ENCODE peak calls at places on chromosome X, in six cellular contexts. One of them, this sample, is unnamed.

GRCh38 chrX:44785652-44786051 is 58.2 kb upstream of the DUSP21 start:
- DNase-seq in AG10803: peak
- DNase-seq in AG09309: peak
- DNase-seq in nephron progenitor cell: no peak
- DNase-seq in neuronal stem cell: no peak
- DNase-seq in stimulated activated CD8-positive, alpha-beta memory T cell treated with anti-CD3 and anti-CD28 coated beads, Interleukin-15, amount 100 ng/mL, for 24 hours: no peak
- DNase-seq in this sample: peak

GRCh38 chrX:137878401-137878800 is 312.5 kb downstream of the ZIC3 start:
- DNase-seq in AG10803: no peak
- DNase-seq in AG09309: no peak
- DNase-seq in nephron progenitor cell: no peak
- DNase-seq in neuronal stem cell: no peak
- DNase-seq in stimulated activated CD8-positive, alpha-beta memory T cell treated with anti-CD3 and anti-CD28 coated beads, Interleukin-15, amount 100 ng/mL, for 24 hours: no peak
- DNase-seq in this sample: no peak

GRCh38 chrX:152632445-152633097 is 5.1 kb upstream of the GABRQ start:
- DNase-seq in AG10803: peak
- DNase-seq in AG09309: peak
- DNase-seq in nephron progenitor cell: peak
- DNase-seq in neuronal stem cell: peak
- DNase-seq in stimulated activated CD8-positive, alpha-beta memory T cell treated with anti-CD3 and anti-CD28 coated beads, Interleukin-15, amount 100 ng/mL, for 24 hours: no peak
- DNase-seq in this sample: peak

GRCh38 chrX:52574416-52575275 is 57.8 kb upstream of the XAGE1B start:
- DNase-seq in AG10803: peak
- DNase-seq in AG09309: peak
- DNase-seq in nephron progenitor cell: peak
- DNase-seq in neuronal stem cell: peak
- DNase-seq in stimulated activated CD8-positive, alpha-beta memory T cell treated with anti-CD3 and anti-CD28 coated beads, Interleukin-15, amount 100 ng/mL, for 24 hours: no peak
- DNase-seq in this sample: peak

GRCh38 chrX:154380153-154380552 is 1.1 kb downstream of the EMD start:
- DNase-seq in AG10803: no peak
- DNase-seq in AG09309: no peak
- DNase-seq in nephron progenitor cell: no peak
- DNase-seq in neuronal stem cell: no peak
- DNase-seq in stimulated activated CD8-positive, alpha-beta memory T cell treated with anti-CD3 and anti-CD28 coated beads, Interleukin-15, amount 100 ng/mL, for 24 hours: no peak
- DNase-seq in this sample: no peak

GRCh38 chrX:1389181-1389992 is 2.5 kb downstream of the SLC25A6 start:
- DNase-seq in AG10803: no peak
- DNase-seq in AG09309: no peak
- DNase-seq in nephron progenitor cell: no peak
- DNase-seq in neuronal stem cell: no peak
- DNase-seq in stimulated activated CD8-positive, alpha-beta memory T cell treated with anti-CD3 and anti-CD28 coated beads, Interleukin-15, amount 100 ng/mL, for 24 hours: no peak
- DNase-seq in this sample: no peak

GRCh38 chrX:119870626-119871131 is 854 bp downstream of the RNF113A start:
- DNase-seq in AG10803: peak
- DNase-seq in AG09309: no peak
- DNase-seq in nephron progenitor cell: peak
- DNase-seq in neuronal stem cell: no peak
- DNase-seq in stimulated activated CD8-positive, alpha-beta memory T cell treated with anti-CD3 and anti-CD28 coated beads, Interleukin-15, amount 100 ng/mL, for 24 hours: no peak
- DNase-seq in this sample: no peak

GRCh38 chrX:130418740-130419139 is 17.0 kb downstream of the RBMX2 start:
- DNase-seq in AG10803: no peak
- DNase-seq in AG09309: no peak
- DNase-seq in nephron progenitor cell: no peak
- DNase-seq in neuronal stem cell: no peak
- DNase-seq in stimulated activated CD8-positive, alpha-beta memory T cell treated with anti-CD3 and anti-CD28 coated beads, Interleukin-15, amount 100 ng/mL, for 24 hours: no peak
- DNase-seq in this sample: no peak

GRCh38 chrX:38249965-38250364 is 29.3 kb upstream of the SRPX start:
- DNase-seq in AG10803: no peak
- DNase-seq in AG09309: no peak
- DNase-seq in nephron progenitor cell: no peak
- DNase-seq in neuronal stem cell: no peak
- DNase-seq in stimulated activated CD8-positive, alpha-beta memory T cell treated with anti-CD3 and anti-CD28 coated beads, Interleukin-15, amount 100 ng/mL, for 24 hours: no peak
- DNase-seq in this sample: peak

GRCh38 chrX:108122748-108123147 is 31.2 kb downstream of the ATG4A start:
- DNase-seq in AG10803: peak
- DNase-seq in AG09309: peak
- DNase-seq in nephron progenitor cell: no peak
- DNase-seq in neuronal stem cell: no peak
- DNase-seq in stimulated activated CD8-positive, alpha-beta memory T cell treated with anti-CD3 and anti-CD28 coated beads, Interleukin-15, amount 100 ng/mL, for 24 hours: no peak
- DNase-seq in this sample: peak

GRCh38 chrX:107301253-107301652 is 94.8 kb downstream of the DNAAF6 start:
- DNase-seq in AG10803: no peak
- DNase-seq in AG09309: no peak
- DNase-seq in nephron progenitor cell: no peak
- DNase-seq in neuronal stem cell: no peak
- DNase-seq in stimulated activated CD8-positive, alpha-beta memory T cell treated with anti-CD3 and anti-CD28 coated beads, Interleukin-15, amount 100 ng/mL, for 24 hours: no peak
- DNase-seq in this sample: no peak

GRCh38 chrX:50941638-50942037 is 31.1 kb downstream of the BMP15 start:
- DNase-seq in AG10803: no peak
- DNase-seq in AG09309: no peak
- DNase-seq in nephron progenitor cell: peak
- DNase-seq in neuronal stem cell: no peak
- DNase-seq in stimulated activated CD8-positive, alpha-beta memory T cell treated with anti-CD3 and anti-CD28 coated beads, Interleukin-15, amount 100 ng/mL, for 24 hours: no peak
- DNase-seq in this sample: no peak

GRCh38 chrX:120794525-120794975 is 81.1 kb downstream of the CT47B1 start:
- DNase-seq in AG10803: no peak
- DNase-seq in AG09309: no peak
- DNase-seq in nephron progenitor cell: no peak
- DNase-seq in neuronal stem cell: no peak
- DNase-seq in stimulated activated CD8-positive, alpha-beta memory T cell treated with anti-CD3 and anti-CD28 coated beads, Interleukin-15, amount 100 ng/mL, for 24 hours: no peak
- DNase-seq in this sample: no peak

GRCh38 chrX:30702736-30703135 is 49.5 kb downstream of the GK start:
- DNase-seq in AG10803: peak
- DNase-seq in AG09309: peak
- DNase-seq in nephron progenitor cell: no peak
- DNase-seq in neuronal stem cell: no peak
- DNase-seq in stimulated activated CD8-positive, alpha-beta memory T cell treated with anti-CD3 and anti-CD28 coated beads, Interleukin-15, amount 100 ng/mL, for 24 hours: no peak
- DNase-seq in this sample: peak

GRCh38 chrX:145923376-145923775 is 105.7 kb downstream of the SLITRK2 start:
- DNase-seq in AG10803: no peak
- DNase-seq in AG09309: no peak
- DNase-seq in nephron progenitor cell: no peak
- DNase-seq in neuronal stem cell: no peak
- DNase-seq in stimulated activated CD8-positive, alpha-beta memory T cell treated with anti-CD3 and anti-CD28 coated beads, Interleukin-15, amount 100 ng/mL, for 24 hours: no peak
- DNase-seq in this sample: no peak

GRCh38 chrX:140767646-140768045 is 58.1 kb downstream of the LINC00632 start:
- DNase-seq in AG10803: peak
- DNase-seq in AG09309: no peak
- DNase-seq in nephron progenitor cell: no peak
- DNase-seq in neuronal stem cell: no peak
- DNase-seq in stimulated activated CD8-positive, alpha-beta memory T cell treated with anti-CD3 and anti-CD28 coated beads, Interleukin-15, amount 100 ng/mL, for 24 hours: no peak
- DNase-seq in this sample: no peak

GRCh38 chrX:72045552-72046277 is 86.0 kb downstream of the RTL5 start:
- DNase-seq in AG10803: no peak
- DNase-seq in AG09309: no peak
- DNase-seq in nephron progenitor cell: no peak
- DNase-seq in neuronal stem cell: no peak
- DNase-seq in stimulated activated CD8-positive, alpha-beta memory T cell treated with anti-CD3 and anti-CD28 coated beads, Interleukin-15, amount 100 ng/mL, for 24 hours: no peak
- DNase-seq in this sample: no peak

GRCh38 chrX:53440101-53440500 is 5.9 kb upstream of the HSD17B10 start:
- DNase-seq in AG10803: no peak
- DNase-seq in AG09309: no peak
- DNase-seq in nephron progenitor cell: no peak
- DNase-seq in neuronal stem cell: no peak
- DNase-seq in stimulated activated CD8-positive, alpha-beta memory T cell treated with anti-CD3 and anti-CD28 coated beads, Interleukin-15, amount 100 ng/mL, for 24 hours: no peak
- DNase-seq in this sample: no peak

GRCh38 chrX:72208126-72208525 is 26.6 kb downstream of the PIN4 start:
- DNase-seq in AG10803: peak
- DNase-seq in AG09309: no peak
- DNase-seq in nephron progenitor cell: no peak
- DNase-seq in neuronal stem cell: no peak
- DNase-seq in stimulated activated CD8-positive, alpha-beta memory T cell treated with anti-CD3 and anti-CD28 coated beads, Interleukin-15, amount 100 ng/mL, for 24 hours: no peak
- DNase-seq in this sample: no peak

GRCh38 chrX:40299028-40299479 is 201.3 kb upstream of the BCOR start:
- DNase-seq in AG10803: peak
- DNase-seq in AG09309: no peak
- DNase-seq in nephron progenitor cell: peak
- DNase-seq in neuronal stem cell: no peak
- DNase-seq in stimulated activated CD8-positive, alpha-beta memory T cell treated with anti-CD3 and anti-CD28 coated beads, Interleukin-15, amount 100 ng/mL, for 24 hours: no peak
- DNase-seq in this sample: no peak

GRCh38 chrX:100350704-100351489 is 59.2 kb downstream of the PCDH19 start:
- DNase-seq in AG10803: no peak
- DNase-seq in AG09309: no peak
- DNase-seq in nephron progenitor cell: no peak
- DNase-seq in neuronal stem cell: no peak
- DNase-seq in stimulated activated CD8-positive, alpha-beta memory T cell treated with anti-CD3 and anti-CD28 coated beads, Interleukin-15, amount 100 ng/mL, for 24 hours: no peak
- DNase-seq in this sample: no peak

GRCh38 chrX:48667504-48667903 is 16.1 kb upstream of the WAS start:
- DNase-seq in AG10803: no peak
- DNase-seq in AG09309: no peak
- DNase-seq in nephron progenitor cell: no peak
- DNase-seq in neuronal stem cell: no peak
- DNase-seq in stimulated activated CD8-positive, alpha-beta memory T cell treated with anti-CD3 and anti-CD28 coated beads, Interleukin-15, amount 100 ng/mL, for 24 hours: no peak
- DNase-seq in this sample: no peak

GRCh38 chrX:63751481-63751880 is 33.5 kb downstream of the ARHGEF9 start:
- DNase-seq in AG10803: no peak
- DNase-seq in AG09309: no peak
- DNase-seq in nephron progenitor cell: no peak
- DNase-seq in neuronal stem cell: no peak
- DNase-seq in stimulated activated CD8-positive, alpha-beta memory T cell treated with anti-CD3 and anti-CD28 coated beads, Interleukin-15, amount 100 ng/mL, for 24 hours: no peak
- DNase-seq in this sample: no peak

GRCh38 chrX:41779058-41779564 is 55.1 kb downstream of the GPR82 start:
- DNase-seq in AG10803: peak
- DNase-seq in AG09309: no peak
- DNase-seq in nephron progenitor cell: no peak
- DNase-seq in neuronal stem cell: no peak
- DNase-seq in stimulated activated CD8-positive, alpha-beta memory T cell treated with anti-CD3 and anti-CD28 coated beads, Interleukin-15, amount 100 ng/mL, for 24 hours: no peak
- DNase-seq in this sample: peak

GRCh38 chrX:22686138-22686541 is 313.6 kb upstream of the DDX53 start:
- DNase-seq in AG10803: peak
- DNase-seq in AG09309: no peak
- DNase-seq in nephron progenitor cell: no peak
- DNase-seq in neuronal stem cell: no peak
- DNase-seq in stimulated activated CD8-positive, alpha-beta memory T cell treated with anti-CD3 and anti-CD28 coated beads, Interleukin-15, amount 100 ng/mL, for 24 hours: no peak
- DNase-seq in this sample: peak

GRCh38 chrX:47047989-47048388 is 30.3 kb upstream of the RGN start:
- DNase-seq in AG10803: no peak
- DNase-seq in AG09309: no peak
- DNase-seq in nephron progenitor cell: no peak
- DNase-seq in neuronal stem cell: no peak
- DNase-seq in stimulated activated CD8-positive, alpha-beta memory T cell treated with anti-CD3 and anti-CD28 coated beads, Interleukin-15, amount 100 ng/mL, for 24 hours: no peak
- DNase-seq in this sample: no peak

GRCh38 chrX:153778151-153778551 is 2.7 kb upstream of the SRPK3 start:
- DNase-seq in AG10803: no peak
- DNase-seq in AG09309: no peak
- DNase-seq in nephron progenitor cell: no peak
- DNase-seq in neuronal stem cell: no peak
- DNase-seq in stimulated activated CD8-positive, alpha-beta memory T cell treated with anti-CD3 and anti-CD28 coated beads, Interleukin-15, amount 100 ng/mL, for 24 hours: no peak
- DNase-seq in this sample: no peak

GRCh38 chrX:28273751-28274150 is 292.5 kb upstream of the DCAF8L1 start:
- DNase-seq in AG10803: no peak
- DNase-seq in AG09309: no peak
- DNase-seq in nephron progenitor cell: no peak
- DNase-seq in neuronal stem cell: no peak
- DNase-seq in stimulated activated CD8-positive, alpha-beta memory T cell treated with anti-CD3 and anti-CD28 coated beads, Interleukin-15, amount 100 ng/mL, for 24 hours: no peak
- DNase-seq in this sample: peak

GRCh38 chrX:12360389-12360788 is 222.1 kb downstream of the FRMPD4 start:
- DNase-seq in AG10803: peak
- DNase-seq in AG09309: peak
- DNase-seq in nephron progenitor cell: no peak
- DNase-seq in neuronal stem cell: no peak
- DNase-seq in stimulated activated CD8-positive, alpha-beta memory T cell treated with anti-CD3 and anti-CD28 coated beads, Interleukin-15, amount 100 ng/mL, for 24 hours: no peak
- DNase-seq in this sample: peak

GRCh38 chrX:69603566-69604194 is 12.2 kb upstream of the EDA start:
- DNase-seq in AG10803: peak
- DNase-seq in AG09309: no peak
- DNase-seq in nephron progenitor cell: peak
- DNase-seq in neuronal stem cell: no peak
- DNase-seq in stimulated activated CD8-positive, alpha-beta memory T cell treated with anti-CD3 and anti-CD28 coated beads, Interleukin-15, amount 100 ng/mL, for 24 hours: no peak
- DNase-seq in this sample: no peak

GRCh38 chrX:46325312-46325877 is 219.8 kb downstream of the ZNF674 start:
- DNase-seq in AG10803: peak
- DNase-seq in AG09309: peak
- DNase-seq in nephron progenitor cell: peak
- DNase-seq in neuronal stem cell: no peak
- DNase-seq in stimulated activated CD8-positive, alpha-beta memory T cell treated with anti-CD3 and anti-CD28 coated beads, Interleukin-15, amount 100 ng/mL, for 24 hours: peak
- DNase-seq in this sample: peak

GRCh38 chrX:40097492-40098263 is at the start of gene BCOR:
- DNase-seq in AG10803: peak
- DNase-seq in AG09309: no peak
- DNase-seq in nephron progenitor cell: peak
- DNase-seq in neuronal stem cell: no peak
- DNase-seq in stimulated activated CD8-positive, alpha-beta memory T cell treated with anti-CD3 and anti-CD28 coated beads, Interleukin-15, amount 100 ng/mL, for 24 hours: no peak
- DNase-seq in this sample: no peak

GRCh38 chrX:132375941-132376340 is 112.9 kb downstream of the MBNL3 start:
- DNase-seq in AG10803: no peak
- DNase-seq in AG09309: no peak
- DNase-seq in nephron progenitor cell: no peak
- DNase-seq in neuronal stem cell: no peak
- DNase-seq in stimulated activated CD8-positive, alpha-beta memory T cell treated with anti-CD3 and anti-CD28 coated beads, Interleukin-15, amount 100 ng/mL, for 24 hours: no peak
- DNase-seq in this sample: no peak

GRCh38 chrX:1554469-1555210 is 17.7 kb upstream of the P2RY8 start:
- DNase-seq in AG10803: no peak
- DNase-seq in AG09309: no peak
- DNase-seq in nephron progenitor cell: no peak
- DNase-seq in neuronal stem cell: no peak
- DNase-seq in stimulated activated CD8-positive, alpha-beta memory T cell treated with anti-CD3 and anti-CD28 coated beads, Interleukin-15, amount 100 ng/mL, for 24 hours: no peak
- DNase-seq in this sample: no peak

GRCh38 chrX:15349046-15349445 is 13.7 kb upstream of the PIGA start:
- DNase-seq in AG10803: peak
- DNase-seq in AG09309: peak
- DNase-seq in nephron progenitor cell: peak
- DNase-seq in neuronal stem cell: peak
- DNase-seq in stimulated activated CD8-positive, alpha-beta memory T cell treated with anti-CD3 and anti-CD28 coated beads, Interleukin-15, amount 100 ng/mL, for 24 hours: no peak
- DNase-seq in this sample: peak

GRCh38 chrX:150565551-150565950 is 2.9 kb upstream of the MTM1 start:
- DNase-seq in AG10803: no peak
- DNase-seq in AG09309: no peak
- DNase-seq in nephron progenitor cell: no peak
- DNase-seq in neuronal stem cell: no peak
- DNase-seq in stimulated activated CD8-positive, alpha-beta memory T cell treated with anti-CD3 and anti-CD28 coated beads, Interleukin-15, amount 100 ng/mL, for 24 hours: no peak
- DNase-seq in this sample: no peak

This sample was measured in stromal cell of bone marrow.